ENCODE peak calls at places on chromosomes 5 and 9, in ten cellular contexts. H is NCI-H69; A is EL; C is mucosa of gallbladder; T is stimulated activated CD4-positive, alpha-beta T cell treated with anti-CD3 and anti-CD28 coated beads, Interleukin-12 subunit alpha, Interleukin-12 subunit beta, amount 100 ng/mL, for 4 hours; R is OCI-M1; O is NCI-H1105 treated with DMSO at 0.1 percent for 48 hours; Q is right atrium auricular region; F is activated CD4-positive, alpha-beta T cell treated with anti-CD3 and anti-CD28 coated beads, Interleukin-2, amount 10 ng/mL, durations not matched to agents 24 days and 14 days; Z is NCI-H1048. K is an unnamed sample.

GRCh38 chr5:39040875-39041274 is 33.3 kb downstream of the RICTOR start:
- DNase-seq in H (peak), A (no peak), C (no peak), T (no peak), R (no peak), O (no peak), Q (no peak), F (no peak), Z (no peak), K (peak)

GRCh38 chr5:67875637-67876036 is 339.9 kb upstream of the PIK3R1 start:
- DNase-seq in H (no peak), A (no peak), C (no peak), T (no peak), R (no peak), O (no peak), Q (no peak), F (no peak), Z (no peak), K (no peak)

GRCh38 chr9:93637886-93638285 is 61.5 kb downstream of the PHF2 start:
- DNase-seq in H (no peak), A (no peak), C (no peak), T (no peak), R (no peak), O (no peak), Q (no peak), F (no peak), Z (no peak), K (no peak)

GRCh38 chr9:129406278-129407225 is 214.3 kb downstream of the C9orf50 start:
- DNase-seq in H (peak), A (no peak), C (peak), T (no peak), R (peak), O (no peak), Q (no peak), F (no peak), Z (no peak), K (peak)

GRCh38 chr5:141260458-141261237 is 15.5 kb downstream of the PCDHB15 start:
- DNase-seq in H (no peak), A (peak), C (no peak), T (no peak), R (peak), O (peak), Q (no peak), F (no peak), Z (no peak), K (no peak)

GRCh38 chr5:84088996-84089395 is 295.7 kb downstream of the EDIL3 start:
- DNase-seq in H (peak), A (peak), C (no peak), T (no peak), R (peak), O (no peak), Q (no peak), F (no peak), Z (no peak), K (no peak)

GRCh38 chr5:123554601-123555000 is 42.6 kb downstream of the CSNK1G3 start:
- DNase-seq in H (no peak), A (no peak), C (no peak), T (no peak), R (no peak), O (no peak), Q (no peak), F (no peak), Z (no peak), K (no peak)

GRCh38 chr9:94779101-94779500 is 52.6 kb downstream of the AOPEP start:
- DNase-seq in H (peak), A (no peak), C (no peak), T (no peak), R (peak), O (peak), Q (no peak), F (no peak), Z (no peak), K (no peak)

GRCh38 chr5:83572271-83572670 is 100.7 kb downstream of the VCAN start:
- DNase-seq in H (no peak), A (no peak), C (no peak), T (no peak), R (no peak), O (no peak), Q (no peak), F (no peak), Z (no peak), K (no peak)

GRCh38 chr9:137134191-137134590 is 4.8 kb upstream of the GRIN1 start:
- DNase-seq in H (no peak), A (no peak), C (no peak), T (no peak), R (no peak), O (no peak), Q (no peak), F (no peak), Z (no peak), K (no peak)

GRCh38 chr9:16180091-16180490 is 627.2 kb downstream of the CCDC171 start:
- DNase-seq in H (no peak), A (no peak), C (no peak), T (no peak), R (no peak), O (no peak), Q (no peak), F (no peak), Z (no peak), K (no peak)

GRCh38 chr5:1762121-1762877 is 37.3 kb downstream of the MRPL36 start:
- DNase-seq in H (no peak), A (no peak), C (no peak), T (no peak), R (no peak), O (no peak), Q (no peak), F (no peak), Z (no peak), K (peak)

GRCh38 chr5:64632251-64632650 is 58.1 kb upstream of the SHISAL2B start:
- DNase-seq in H (peak), A (no peak), C (no peak), T (no peak), R (no peak), O (peak), Q (no peak), F (no peak), Z (no peak), K (no peak)

GRCh38 chr9:133113163-133113927 is 7.7 kb downstream of the RALGDS start:
- DNase-seq in H (no peak), A (peak), C (peak), T (no peak), R (no peak), O (no peak), Q (no peak), F (no peak), Z (no peak), K (no peak)

GRCh38 chr9:33076031-33076359 is 479 bp downstream of the SMU1 start:
- DNase-seq in H (no peak), A (no peak), C (no peak), T (no peak), R (peak), O (no peak), Q (no peak), F (no peak), Z (no peak), K (no peak)

GRCh38 chr5:28156981-28157380 is 1118.6 kb upstream of the CDH9 start:
- DNase-seq in H (no peak), A (no peak), C (no peak), T (no peak), R (no peak), O (no peak), Q (no peak), F (no peak), Z (no peak), K (no peak)

GRCh38 chr9:88534456-88535225 is at the start of gene NXNL2:
- DNase-seq in H (peak), A (peak), C (peak), T (peak), R (no peak), O (peak), Q (peak), F (peak), Z (no peak), K (peak)

GRCh38 chr5:90882448-90882847 is 323.9 kb downstream of the ADGRV1 start:
- DNase-seq in H (no peak), A (no peak), C (no peak), T (no peak), R (no peak), O (no peak), Q (no peak), F (no peak), Z (no peak), K (no peak)

GRCh38 chr5:37722236-37723146 is 117.3 kb downstream of the GDNF start:
- DNase-seq in H (no peak), A (peak), C (no peak), T (no peak), R (peak), O (no peak), Q (no peak), F (peak), Z (no peak), K (no peak)

GRCh38 chr5:68459093-68459492 is 243.5 kb downstream of the PIK3R1 start:
- DNase-seq in H (peak), A (no peak), C (no peak), T (no peak), R (no peak), O (peak), Q (no peak), F (no peak), Z (no peak), K (no peak)

GRCh38 chr5:93120048-93120447 is 461.0 kb downstream of the NR2F1-AS1 start:
- DNase-seq in H (no peak), A (no peak), C (no peak), T (no peak), R (no peak), O (no peak), Q (no peak), F (no peak), Z (no peak), K (no peak)

GRCh38 chr9:136494531-136495215 is 11.8 kb upstream of the SEC16A start:
- DNase-seq in H (no peak), A (no peak), C (no peak), T (no peak), R (no peak), O (no peak), Q (no peak), F (no peak), Z (no peak), K (no peak)

GRCh38 chr5:126525630-126526245 is 69.3 kb downstream of the ALDH7A1 start:
- DNase-seq in H (peak), A (peak), C (peak), T (no peak), R (peak), O (no peak), Q (peak), F (no peak), Z (no peak), K (peak)

K was measured in stomach.